ENCODE peak calls at places on chromosomes 13 and 19, in seven cellular contexts. E is T47D; J is HuH-7.5; T is T-helper 1 cell; N is stimulated activated CD4-positive, alpha-beta T cell treated with anti-CD3 and anti-CD28 coated beads, Interleukin-15, amount 100 ng/mL, for 1 hour; Y is NCI-H1694; A is AG09309. K is an unnamed sample.
A peak's percentile ranks its signal among the peaks of the same experiment; 100 is the strongest.

GRCh38 chr19:33302974-33303790 is 848 bp upstream of the CEBPA start:
- DNase-seq in E (peak; percentile 42), J (no peak), T (no peak), N (no peak), Y (no peak), A (no peak), K (no peak)

GRCh38 chr13:99995503-99996176 is 14.1 kb downstream of the ZIC2 start:
- DNase-seq in E (no peak), J (no peak), T (no peak), N (no peak), Y (no peak), A (no peak), K (no peak)

GRCh38 chr19:54470276-54470887 is 2.7 kb downstream of the CDC42EP5 start:
- DNase-seq in E (no peak), J (no peak), T (no peak), N (no peak), Y (no peak), A (no peak), K (no peak)

GRCh38 chr19:5961969-5962945 is 15.7 kb downstream of the RANBP3 start:
- DNase-seq in E (peak; percentile 23), J (peak; percentile 95), T (peak; percentile 40), N (peak; percentile 63), Y (peak; percentile 83), A (no peak), K (peak; percentile 93)

GRCh38 chr13:91544723-91545122 is 146.3 kb downstream of the GPC5 start:
- DNase-seq in E (no peak), J (no peak), T (no peak), N (no peak), Y (no peak), A (no peak), K (no peak)

GRCh38 chr19:3990815-3991117 is 5.5 kb upstream of the EEF2 start:
- DNase-seq in E (no peak), J (no peak), T (no peak), N (no peak), Y (no peak), A (no peak), K (no peak)

GRCh38 chr13:111316161-111316730 is 4.2 kb upstream of the TEX29 start:
- DNase-seq in E (no peak), J (no peak), T (no peak), N (no peak), Y (no peak), A (no peak), K (no peak)

GRCh38 chr19:5122671-5123409 is 153.9 kb downstream of the KDM4B start:
- DNase-seq in E (no peak), J (no peak), T (no peak), N (no peak), Y (no peak), A (no peak), K (no peak)

GRCh38 chr19:18294467-18294864 is 13.0 kb upstream of the JUND start:
- DNase-seq in E (no peak), J (no peak), T (peak; percentile 80), N (peak; percentile 78), Y (peak; percentile 46), A (no peak), K (peak; percentile 92)